ENCODE peak calls at places on chromosomes 1 and 21, in nine cellular contexts. C is body of pancreas, J is adrenal gland, I is foreskin keratinocyte, Y is fibroblast of the aortic adventitia, V is GM12864, F is psoas muscle, X is endothelial cell, O is PC-9. L is an unnamed sample.

GRCh38 chr1:85259866-85260345 is 444 bp upstream of the C1orf52 start:
- DNase-seq in Y (peak), F (no peak), X (no peak), V (no peak), C (no peak), J (peak), I (no peak), O (no peak), L (peak)

GRCh38 chr1:218692808-218693207 is 347.7 kb downstream of the TGFB2 start:
- DNase-seq in Y (no peak), C (no peak), F (no peak), O (no peak), J (no peak), X (no peak), I (no peak), V (no peak), L (no peak)

GRCh38 chr1:9903801-9904527 is 6.1 kb downstream of the CTNNBIP1 start:
- DNase-seq in F (no peak), X (no peak), J (no peak), Y (no peak), O (no peak), V (peak), I (no peak), C (no peak), L (no peak)

GRCh38 chr1:63935148-63935547 is 161.3 kb downstream of the ROR1 start:
- DNase-seq in Y (no peak), X (no peak), F (no peak), O (no peak), I (no peak), J (peak), V (no peak), C (peak), L (peak)

GRCh38 chr1:201214461-201214860 is 23.8 kb downstream of the IGFN1 start:
- DNase-seq in X (no peak), J (no peak), Y (no peak), C (no peak), V (no peak), O (no peak), F (no peak), I (no peak), L (no peak)

GRCh38 chr1:187032316-187032981 is 203.7 kb downstream of the PLA2G4A start:
- DNase-seq in J (no peak), C (no peak), V (no peak), Y (no peak), F (no peak), X (no peak), I (no peak), O (no peak), L (no peak)

GRCh38 chr1:22876359-22877111 is 96.1 kb downstream of the LACTBL1 start:
- DNase-seq in I (no peak), O (no peak), Y (peak), J (peak), C (no peak), F (no peak), X (peak), V (no peak), L (peak)

GRCh38 chr1:17372955-17373354 is 959 bp downstream of the PADI6 start:
- DNase-seq in X (no peak), I (no peak), V (no peak), J (no peak), C (no peak), F (no peak), O (no peak), Y (no peak), L (no peak)

GRCh38 chr1:159196543-159196942 is 8.1 kb upstream of the ACKR1 start:
- DNase-seq in F (no peak), J (no peak), C (no peak), X (no peak), I (no peak), O (no peak), V (no peak), Y (no peak), L (no peak)

GRCh38 chr1:70495370-70495769 is 84.3 kb downstream of the CTH start:
- DNase-seq in X (no peak), V (no peak), O (no peak), I (no peak), Y (no peak), C (no peak), J (no peak), F (no peak), L (no peak)

GRCh38 chr1:115725600-115725999 is 42.9 kb downstream of the CASQ2 start:
- DNase-seq in C (no peak), V (no peak), O (no peak), J (peak), F (no peak), X (no peak), Y (no peak), I (no peak), L (peak)

GRCh38 chr1:223199094-223199647 is 56.1 kb upstream of the TLR5 start:
- DNase-seq in Y (peak), V (no peak), C (no peak), O (no peak), J (no peak), X (no peak), F (no peak), I (peak), L (no peak)

GRCh38 chr1:115469703-115470476 is 131.8 kb upstream of the NGF start:
- DNase-seq in I (peak), O (peak), X (peak), V (no peak), J (peak), Y (peak), F (peak), C (peak), L (peak)

GRCh38 chr21:24023402-24023801 is 1583.9 kb downstream of the MRPL39 start:
- DNase-seq in Y (no peak), J (no peak), X (no peak), C (no peak), O (no peak), F (no peak), I (no peak), V (no peak), L (no peak)

GRCh38 chr1:59487335-59488031 is 190.6 kb downstream of the FGGY start:
- DNase-seq in C (no peak), O (no peak), J (no peak), Y (peak), F (no peak), X (no peak), V (no peak), I (peak), L (peak)

GRCh38 chr1:238658766-238659165 is 727.6 kb upstream of the CHRM3 start:
- DNase-seq in F (no peak), O (peak), V (no peak), J (no peak), Y (peak), X (no peak), C (no peak), I (no peak), L (peak)

GRCh38 chr1:233341117-233341516 is 13.6 kb downstream of the MAP3K21 start:
- DNase-seq in F (no peak), C (peak), Y (no peak), X (no peak), O (no peak), I (no peak), V (no peak), J (no peak), L (no peak)

GRCh38 chr1:94418664-94419655 is 771 bp downstream of the ABCD3 start:
- DNase-seq in V (no peak), Y (peak), J (peak), C (peak), X (peak), O (peak), F (peak), I (no peak), L (peak)

DNA sequence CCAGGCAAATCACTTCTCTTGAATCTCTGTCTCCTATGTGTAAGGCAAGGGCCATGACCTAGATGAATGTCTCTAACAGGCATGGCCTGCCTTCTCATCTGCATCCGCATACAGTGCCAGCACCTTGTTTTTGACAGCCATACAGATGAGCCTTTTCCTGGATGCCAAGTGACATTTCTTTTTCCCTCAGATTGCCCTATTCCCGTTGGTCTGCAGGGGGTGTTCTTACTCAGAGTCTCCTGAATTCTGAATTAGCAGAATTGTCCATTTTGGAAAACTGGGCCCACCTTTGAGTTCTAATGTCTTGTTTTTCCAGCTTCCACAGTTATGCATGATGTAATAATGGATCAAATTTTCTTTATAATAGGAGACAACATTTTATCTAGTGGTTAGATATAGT is 88.0 kb upstream of the ADAR start:
- DNase-seq in J (no peak), I (no peak), C (no peak), O (no peak), X (no peak), F (no peak), Y (peak), V (no peak), L (peak)
- TF ChIP-seq CTCF in J (no peak), I (peak), C (no peak), O (peak), X (no peak), F (no peak), Y (peak), V (no peak), L (peak)

GRCh38 chr1:1899266-1899966 is 8.5 kb upstream of the GNB1 start:
- DNase-seq in I (no peak), V (no peak), O (no peak), J (no peak), X (no peak), F (peak), C (no peak), Y (no peak), L (no peak)
- TF ChIP-seq CTCF in I (no peak), V (peak), O (peak), J (no peak), X (no peak), F (no peak), C (no peak), Y (no peak), L (no peak)

DNA sequence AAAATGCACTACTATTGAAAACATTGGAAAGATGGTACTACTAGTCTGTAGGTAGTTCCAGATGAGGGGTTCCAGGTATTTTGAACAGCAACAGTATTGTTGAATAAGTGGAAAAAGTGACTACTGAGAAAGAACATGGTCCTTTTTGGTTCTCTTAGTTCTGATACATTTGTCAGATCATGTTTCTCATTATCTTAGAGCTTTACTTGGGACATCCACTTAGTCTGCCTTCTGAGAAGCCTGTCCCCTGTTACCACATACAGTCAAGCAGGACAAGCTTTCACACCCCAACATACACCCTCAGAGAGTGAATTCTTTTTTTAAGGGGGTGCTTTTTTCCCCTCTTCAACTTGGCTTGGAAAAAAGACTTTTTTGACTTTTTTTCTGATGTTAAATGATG is 41.0 kb upstream of the MACF1 start:
- DNase-seq in Y (no peak), C (no peak), O (no peak), V (no peak), J (no peak), F (no peak), X (no peak), I (no peak), L (no peak)
- TF ChIP-seq CTCF in Y (no peak), C (no peak), O (no peak), V (no peak), J (no peak), F (no peak), X (no peak), I (no peak), L (no peak)

DNA sequence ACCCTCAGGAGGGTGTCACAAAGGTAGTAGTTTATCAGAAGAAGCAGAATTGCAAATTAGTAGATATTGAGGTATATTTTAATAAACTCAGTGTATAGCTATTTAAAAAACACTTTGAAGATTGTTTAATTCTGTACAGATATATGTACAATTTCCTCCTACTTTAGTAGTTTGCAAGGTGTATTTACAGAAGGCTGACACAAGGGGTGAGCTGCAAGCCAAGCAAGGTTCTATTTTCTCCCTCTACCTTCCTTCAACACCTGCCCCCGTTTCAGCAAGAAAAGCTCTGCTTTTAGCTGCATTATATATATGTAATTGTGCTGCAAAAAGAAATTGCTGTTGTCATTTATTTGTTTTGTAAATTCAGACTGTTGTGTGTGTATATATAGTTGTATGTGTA is 674.2 kb upstream of the PKN2 start:
- DNase-seq in O (peak), Y (no peak), F (no peak), J (no peak), C (no peak), X (no peak), V (no peak), I (no peak), L (no peak)
- TF ChIP-seq CTCF in O (no peak), Y (no peak), F (no peak), J (no peak), C (peak), X (peak), V (no peak), I (peak), L (no peak)

GRCh38 chr1:111739984-111740765 is 980 bp upstream of the INKA2 start:
- DNase-seq in F (peak), O (peak), X (peak), C (peak), I (no peak), V (no peak), J (peak), Y (peak), L (peak)
- TF ChIP-seq CTCF in F (no peak), O (no peak), X (no peak), C (no peak), I (no peak), V (no peak), J (no peak), Y (no peak), L (no peak)

GRCh38 chr1:246618240-246618639 is 52.0 kb downstream of the CNST start:
- DNase-seq in V (no peak), C (no peak), O (no peak), I (no peak), X (no peak), J (no peak), Y (no peak), F (no peak), L (no peak)

GRCh38 chr1:246629976-246630375 is 63.7 kb downstream of the CNST start:
- DNase-seq in J (peak), I (no peak), Y (no peak), F (no peak), V (no peak), O (no peak), X (no peak), C (no peak), L (no peak)

GRCh38 chr1:246622035-246622652 is 55.9 kb downstream of the CNST start:
- DNase-seq in O (no peak), F (no peak), I (no peak), C (no peak), V (no peak), J (no peak), X (no peak), Y (no peak), L (no peak)

GRCh38 chr1:246629030-246629429 is 62.8 kb downstream of the CNST start:
- DNase-seq in I (no peak), X (no peak), V (peak), O (no peak), Y (no peak), F (no peak), C (no peak), J (peak), L (no peak)

DNA sequence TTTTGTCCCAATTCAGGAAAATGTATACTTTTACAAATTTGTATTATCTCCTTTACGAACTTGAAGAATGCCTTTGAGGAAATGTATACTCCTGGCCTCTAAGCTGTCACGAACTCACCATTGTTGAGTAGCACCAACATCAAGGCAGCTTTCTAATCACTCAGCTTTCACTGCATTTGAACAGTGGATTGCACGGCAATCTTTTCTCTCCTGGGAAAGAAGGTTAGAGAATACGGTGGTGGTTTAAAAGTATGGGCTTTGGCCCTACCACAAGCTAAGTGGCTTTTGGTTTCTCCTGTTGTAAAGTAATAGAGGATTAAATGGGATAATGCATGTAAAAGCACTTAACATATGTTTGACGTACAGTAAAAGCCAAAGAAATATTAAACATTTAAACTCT is 57.8 kb downstream of the CNST start:
- DNase-seq in F (no peak), X (no peak), V (no peak), I (no peak), C (no peak), J (no peak), O (no peak), Y (no peak), L (no peak)
- TF ChIP-seq CTCF in F (no peak), X (no peak), V (no peak), I (no peak), C (no peak), J (no peak), O (no peak), Y (no peak), L (no peak)

GRCh38 chr1:19395678-19396192 is 83.6 kb downstream of the SLC66A1 start:
- DNase-seq in I (peak), C (no peak), Y (peak), F (no peak), O (no peak), X (no peak), V (no peak), J (no peak), L (peak)
- TF ChIP-seq CTCF in I (peak), C (no peak), Y (peak), F (no peak), O (no peak), X (no peak), V (no peak), J (no peak), L (no peak)

GRCh38 chr21:19508442-19508841 is 1104.9 kb upstream of the TMPRSS15 start:
- DNase-seq in V (no peak), Y (no peak), J (no peak), O (no peak), I (no peak), X (no peak), F (no peak), C (no peak), L (no peak)

GRCh38 chr21:19510653-19511052 is 1107.1 kb upstream of the TMPRSS15 start:
- DNase-seq in V (no peak), F (no peak), X (no peak), I (no peak), J (no peak), O (no peak), Y (no peak), C (no peak), L (no peak)

GRCh38 chr21:19510057-19510456 is 1106.5 kb upstream of the TMPRSS15 start:
- DNase-seq in J (no peak), I (no peak), C (no peak), O (no peak), F (no peak), X (no peak), V (no peak), Y (no peak), L (no peak)

GRCh38 chr21:19508844-19509243 is 1105.3 kb upstream of the TMPRSS15 start:
- DNase-seq in V (no peak), Y (no peak), F (no peak), O (no peak), C (no peak), J (no peak), I (no peak), X (no peak), L (no peak)

GRCh38 chr21:19507682-19508260 is 1104.2 kb upstream of the TMPRSS15 start:
- DNase-seq in V (no peak), O (no peak), Y (no peak), X (no peak), I (no peak), C (no peak), F (no peak), J (no peak), L (no peak)
- TF ChIP-seq CTCF in V (no peak), O (peak), Y (no peak), X (peak), I (peak), C (peak), F (no peak), J (peak), L (no peak)

DNA sequence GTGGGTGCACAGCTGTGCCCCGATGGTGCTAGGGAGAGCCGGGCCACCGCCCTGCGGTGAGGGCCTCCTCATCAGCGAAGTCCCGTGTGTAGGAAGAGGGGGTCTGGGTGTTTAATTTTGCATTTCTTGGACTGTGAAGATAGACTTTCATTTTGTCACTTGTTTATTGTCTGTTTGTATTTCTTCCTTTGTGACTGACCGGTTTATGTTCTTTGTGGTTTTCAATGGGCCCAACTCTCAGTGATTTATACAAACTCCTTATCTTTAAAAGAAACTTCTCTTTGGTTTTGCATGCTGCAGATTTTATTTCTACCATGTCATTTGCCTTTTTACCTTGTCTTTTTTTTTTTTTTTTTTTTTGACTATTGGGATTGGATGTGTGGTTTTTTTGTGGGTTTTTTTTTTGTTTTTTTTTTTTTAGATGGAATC is 65.1 kb downstream of the COL18A1 start:
- DNase-seq in C (no peak), Y (peak), J (no peak), V (no peak), I (no peak), F (no peak), O (no peak), X (no peak), L (no peak)
- TF ChIP-seq CTCF in C (no peak), Y (no peak), J (no peak), V (no peak), I (no peak), F (no peak), O (no peak), X (no peak), L (no peak)

GRCh38 chr1:162360874-162361260 is 15.8 kb downstream of the SPATA46 start:
- DNase-seq in F (no peak), C (no peak), V (no peak), I (no peak), X (no peak), J (no peak), Y (no peak), O (no peak), L (no peak)

GRCh38 chr1:162359523-162360236 is 17.0 kb downstream of the SPATA46 start:
- DNase-seq in I (no peak), F (no peak), O (no peak), J (no peak), Y (no peak), X (no peak), V (no peak), C (no peak), L (no peak)

GRCh38 chr1:162358928-162359327 is 17.7 kb downstream of the SPATA46 start:
- DNase-seq in V (no peak), X (no peak), C (no peak), Y (no peak), I (no peak), F (no peak), O (no peak), J (no peak), L (no peak)

GRCh38 chr1:162360237-162360873 is 16.3 kb downstream of the SPATA46 start:
- DNase-seq in J (no peak), C (no peak), Y (no peak), X (no peak), V (no peak), O (no peak), F (no peak), I (no peak), L (no peak)

GRCh38 chr1:162357681-162358266 is 18.9 kb downstream of the SPATA46 start:
- DNase-seq in Y (peak), O (no peak), V (no peak), C (no peak), J (no peak), X (peak), F (no peak), I (no peak), L (peak)
- TF ChIP-seq CTCF in Y (peak), O (peak), V (peak), C (peak), J (peak), X (peak), F (peak), I (peak), L (peak)

L was measured in cardiac fibroblast.